ENCODE peak calls at places on chromosomes 11 and 22, in seven cellular contexts. U is stimulated activated CD8-positive, alpha-beta memory T cell treated with anti-CD3 and anti-CD28 coated beads, Interleukin-15, amount 100 ng/mL, for 24 hours; A is activated naive CD4-positive, alpha-beta T cell treated with anti-CD3 and anti-CD28 coated beads for 36 hours; V is germinal center; J is stimulated activated CD4-positive, alpha-beta T cell treated with anti-CD3 and anti-CD28 coated beads, Interleukin-4, amount 100 ng/mL, for 48 hours; B is M059J; G is NAMALWA. X is an unnamed sample.

GRCh38 chr22:20054034-20054427 is 26.0 kb upstream of the DGCR8 start:
- DNase-seq in U (no peak), A (no peak), V (no peak), J (no peak), B (no peak), G (no peak), X (no peak)

GRCh38 chr11:59000007-59000406 is 60.7 kb downstream of the GLYATL1 start:
- DNase-seq in U (no peak), A (no peak), V (no peak), J (no peak), B (no peak), G (no peak), X (no peak)

GRCh38 chr11:125344846-125345705 is 151.0 kb downstream of the FEZ1 start:
- DNase-seq in U (no peak), A (no peak), V (no peak), J (no peak), B (no peak), G (no peak), X (no peak)

GRCh38 chr11:34149786-34150185 is 44.4 kb downstream of the NAT10 start:
- DNase-seq in U (no peak), A (no peak), V (no peak), J (no peak), B (peak; percentile 16), G (no peak), X (no peak)

GRCh38 chr11:8987446-8987845 is 16.4 kb downstream of the NRIP3 start:
- DNase-seq in U (no peak), A (no peak), V (no peak), J (no peak), B (no peak), G (no peak), X (no peak)

GRCh38 chr22:36853407-36854099 is 7.3 kb upstream of the NCF4 start:
- DNase-seq in U (peak; percentile 72), A (peak; percentile 97), V (peak; percentile 86), J (peak; percentile 88), B (peak; percentile 48), G (peak; percentile 93), X (peak; percentile 94)

GRCh38 chr11:117334896-117335295 is 7.2 kb downstream of the CEP164 start:
- DNase-seq in U (no peak), A (no peak), V (no peak), J (no peak), B (no peak), G (no peak), X (no peak)

GRCh38 chr11:110921742-110922200 is 209.5 kb upstream of the ARHGAP20 start:
- DNase-seq in U (no peak), A (no peak), V (no peak), J (no peak), B (no peak), G (no peak), X (no peak)

GRCh38 chr22:44570476-44571445 is 72.7 kb upstream of the RTL6 start:
- DNase-seq in U (no peak), A (no peak), V (no peak), J (no peak), B (no peak), G (no peak), X (no peak)

GRCh38 chr11:35619754-35620640 is 1.7 kb downstream of the FJX1 start:
- DNase-seq in U (no peak), A (peak; percentile 26), V (peak; percentile 4), J (no peak), B (peak; percentile 63), G (no peak), X (no peak)

GRCh38 chr11:101083334-101083733 is 46.3 kb downstream of the PGR start:
- DNase-seq in U (no peak), A (no peak), V (no peak), J (no peak), B (no peak), G (no peak), X (no peak)

GRCh38 chr11:15157181-15157580 is 42.5 kb downstream of the INSC start:
- DNase-seq in U (no peak), A (no peak), V (no peak), J (no peak), B (peak; percentile 92), G (no peak), X (no peak)

X was measured in stimulated activated effector memory CD8-positive, alpha-beta T cell treated with anti-CD3 and anti-CD28 coated beads, Interleukin-12 subunit alpha, Interleukin-12 subunit beta, amount 100 ng/mL, for 72 hours.